ENCODE peak calls at places on chromosomes 5 and 9, in nine cellular contexts. H is activated CD8-positive, alpha-beta memory T cell treated with anti-CD3 and anti-CD28 coated beads, Interleukin-2, amount 10 ng/mL, durations not matched to agents 7 days and 5 days; A is AG09309; Q is ecto neural progenitor cell; Y is stomach; L is T-cell; T is non-pigmented ciliary epithelial cell; F is EL; S is iPS DF 19.7. Z is an unnamed sample.

GRCh38 chr5:135447298-135447929 is at the start of gene DCANP1:
- DNase-seq in H (no peak), A (no peak), Q (no peak), Y (no peak), L (no peak), T (no peak), F (no peak), S (no peak), Z (no peak)

GRCh38 chr9:96299823-96300222 is 2.2 kb downstream of the HSD17B3 start:
- DNase-seq in H (no peak), A (no peak), Q (no peak), Y (no peak), L (no peak), T (no peak), F (peak), S (no peak), Z (peak)

GRCh38 chr9:137763271-137763955 is 114.2 kb upstream of the CACNA1B start:
- DNase-seq in H (no peak), A (no peak), Q (no peak), Y (no peak), L (no peak), T (no peak), F (no peak), S (no peak), Z (no peak)

GRCh38 chr9:92686954-92687353 is 17.0 kb upstream of the IPPK start:
- DNase-seq in H (no peak), A (no peak), Q (no peak), Y (no peak), L (no peak), T (no peak), F (peak), S (no peak), Z (no peak)

GRCh38 chr9:15295761-15296405 is 11.1 kb downstream of the TTC39B start:
- DNase-seq in H (peak), A (no peak), Q (no peak), Y (no peak), L (no peak), T (peak), F (peak), S (no peak), Z (peak)

GRCh38 chr5:134245101-134245604 is 19.3 kb upstream of the PPP2CA start:
- DNase-seq in H (no peak), A (no peak), Q (peak), Y (no peak), L (no peak), T (no peak), F (peak), S (no peak), Z (peak)

GRCh38 chr5:114418546-114419388 is 56.9 kb downstream of the KCNN2 start:
- DNase-seq in H (no peak), A (no peak), Q (no peak), Y (no peak), L (no peak), T (no peak), F (no peak), S (no peak), Z (no peak)

GRCh38 chr5:191036-191948 is at the start of gene LRRC14B:
- DNase-seq in H (no peak), A (no peak), Q (no peak), Y (peak), L (peak), T (no peak), F (no peak), S (no peak), Z (no peak)

GRCh38 chr9:89579741-89580395 is 24.9 kb upstream of the GADD45G start:
- DNase-seq in H (peak), A (no peak), Q (no peak), Y (no peak), L (no peak), T (no peak), F (no peak), S (no peak), Z (no peak)

GRCh38 chr5:127518319-127518621 is 830 bp downstream of the PRRC1 start:
- DNase-seq in H (no peak), A (peak), Q (no peak), Y (no peak), L (no peak), T (no peak), F (no peak), S (no peak), Z (peak)

GRCh38 chr5:82346376-82347212 is 68.4 kb upstream of the RPS23 start:
- DNase-seq in H (no peak), A (no peak), Q (no peak), Y (no peak), L (no peak), T (no peak), F (no peak), S (no peak), Z (no peak)

GRCh38 chr9:133795049-133795448 is 56.9 kb upstream of the SARDH start:
- DNase-seq in H (no peak), A (no peak), Q (no peak), Y (no peak), L (no peak), T (no peak), F (no peak), S (no peak), Z (no peak)

GRCh38 chr5:142894749-142895148 is 124.6 kb downstream of the ARHGAP26 start:
- DNase-seq in H (no peak), A (peak), Q (no peak), Y (no peak), L (no peak), T (no peak), F (peak), S (no peak), Z (no peak)

GRCh38 chr9:27784999-27785713 is 211.9 kb upstream of the C9orf72 start:
- DNase-seq in H (peak), A (no peak), Q (no peak), Y (no peak), L (no peak), T (no peak), F (no peak), S (no peak), Z (no peak)

GRCh38 chr9:135584371-135584770 is 22.8 kb downstream of the PAEP start:
- DNase-seq in H (no peak), A (no peak), Q (no peak), Y (peak), L (no peak), T (no peak), F (no peak), S (no peak), Z (no peak)

GRCh38 chr5:147391781-147392180 is 118.1 kb downstream of the DPYSL3 start:
- DNase-seq in H (no peak), A (peak), Q (no peak), Y (peak), L (no peak), T (peak), F (peak), S (no peak), Z (peak)

GRCh38 chr9:124088476-124088837 is 76.9 kb downstream of the LHX2 start:
- DNase-seq in H (no peak), A (no peak), Q (no peak), Y (no peak), L (no peak), T (no peak), F (no peak), S (no peak), Z (no peak)

GRCh38 chr5:39108987-39109386 is 34.8 kb upstream of the RICTOR start:
- DNase-seq in H (no peak), A (no peak), Q (no peak), Y (no peak), L (no peak), T (no peak), F (no peak), S (no peak), Z (no peak)

GRCh38 chr5:171577940-171578856 is 158.8 kb downstream of the FGF18 start:
- DNase-seq in H (no peak), A (no peak), Q (peak), Y (no peak), L (no peak), T (no peak), F (no peak), S (no peak), Z (no peak)

GRCh38 chr5:171680485-171680884 is 105.1 kb upstream of the SMIM23 start:
- DNase-seq in H (no peak), A (no peak), Q (no peak), Y (no peak), L (no peak), T (no peak), F (no peak), S (no peak), Z (no peak)

GRCh38 chr5:149427374-149427773 is 48.3 kb upstream of the IL17B start:
- DNase-seq in H (no peak), A (no peak), Q (no peak), Y (no peak), L (no peak), T (no peak), F (no peak), S (no peak), Z (no peak)

GRCh38 chr5:39356263-39356662 is 8.0 kb downstream of the C9 start:
- DNase-seq in H (no peak), A (no peak), Q (no peak), Y (no peak), L (no peak), T (no peak), F (no peak), S (no peak), Z (no peak)

GRCh38 chr5:171981847-171982246 is 24.6 kb downstream of the FBXW11 start:
- DNase-seq in H (no peak), A (no peak), Q (no peak), Y (no peak), L (no peak), T (no peak), F (no peak), S (no peak), Z (no peak)

GRCh38 chr5:39665328-39665727 is 240.5 kb upstream of the DAB2 start:
- DNase-seq in H (no peak), A (no peak), Q (no peak), Y (no peak), L (no peak), T (no peak), F (no peak), S (no peak), Z (no peak)

GRCh38 chr5:116507051-116507537 is 67.5 kb downstream of the SEMA6A start:
- DNase-seq in H (no peak), A (peak), Q (no peak), Y (no peak), L (no peak), T (no peak), F (no peak), S (no peak), Z (no peak)

GRCh38 chr5:73120222-73121108 is at the start of gene TMEM171:
- DNase-seq in H (no peak), A (no peak), Q (peak), Y (peak), L (no peak), T (no peak), F (peak), S (no peak), Z (peak)

GRCh38 chr9:98678244-98678842 is 30.4 kb downstream of the GABBR2 start:
- DNase-seq in H (no peak), A (no peak), Q (peak), Y (no peak), L (no peak), T (no peak), F (no peak), S (peak), Z (no peak)

GRCh38 chr9:70954126-70954525 is 167.3 kb downstream of the TRPM3 start:
- DNase-seq in H (no peak), A (peak), Q (peak), Y (no peak), L (no peak), T (peak), F (peak), S (peak), Z (peak)

GRCh38 chr9:79639354-79639753 is 67.6 kb downstream of the TLE4 start:
- DNase-seq in H (no peak), A (no peak), Q (no peak), Y (no peak), L (no peak), T (no peak), F (peak), S (no peak), Z (no peak)

GRCh38 chr5:133121080-133121479 is 69.3 kb downstream of the HSPA4 start:
- DNase-seq in H (no peak), A (no peak), Q (no peak), Y (no peak), L (no peak), T (no peak), F (no peak), S (no peak), Z (no peak)

Z was measured in kidney glomerular epithelial cell.